ENCODE peak calls at places on chromosomes 7 and 10, in ten cellular contexts. Q is MCF 10A; M is OCI-LY7; Y is lower lobe of right lung; D is T-helper 1 cell; K is GDM1; C is EL; I is mesothelial cell of epicardium; X is stimulated activated effector memory CD8-positive, alpha-beta T cell treated with anti-CD3 and anti-CD28 coated beads, Interleukin-12 subunit alpha, Interleukin-12 subunit beta, amount 100 ng/mL, for 72 hours; S is cardiac muscle cell. V is an unnamed sample.

GRCh38 chr7:74427974-74428373 is 25.7 kb upstream of the GTF2IRD1 start:
- DNase-seq in Q (no peak), M (no peak), Y (no peak), D (no peak), K (no peak), C (no peak), I (no peak), X (no peak), S (no peak), V (no peak)

GRCh38 chr10:132458595-132459251 is 61.7 kb downstream of the PWWP2B start:
- DNase-seq in Q (peak; percentile 45), M (peak; percentile 54), Y (peak; percentile 76), D (peak; percentile 57), K (no peak), C (peak; percentile 35), I (peak; percentile 60), X (peak; percentile 67), S (peak; percentile 38), V (peak; percentile 82)

GRCh38 chr7:81925530-81925929 is 155.7 kb upstream of the HGF start:
- DNase-seq in Q (no peak), M (no peak), Y (no peak), D (no peak), K (no peak), C (no peak), I (no peak), X (no peak), S (no peak), V (no peak)

GRCh38 chr10:52645435-52645776 is 127.2 kb downstream of the MBL2 start:
- DNase-seq in Q (no peak), M (no peak), Y (no peak), D (no peak), K (no peak), C (no peak), I (no peak), X (no peak), S (no peak), V (no peak)

GRCh38 chr7:86949052-86949778 is 110.2 kb downstream of the ELAPOR2 start:
- DNase-seq in Q (no peak), M (no peak), Y (peak; percentile 26), D (no peak), K (no peak), C (no peak), I (no peak), X (no peak), S (no peak), V (no peak)

GRCh38 chr10:70378122-70378521 is 4.3 kb downstream of the LRRC20 start:
- DNase-seq in Q (peak; percentile 79), M (no peak), Y (no peak), D (no peak), K (no peak), C (peak; percentile 95), I (no peak), X (no peak), S (peak; percentile 69), V (no peak)

GRCh38 chr7:19203686-19204085 is 58.5 kb upstream of the FERD3L start:
- DNase-seq in Q (no peak), M (no peak), Y (no peak), D (no peak), K (no peak), C (peak; percentile 29), I (no peak), X (no peak), S (no peak), V (no peak)

GRCh38 chr10:99329238-99329890 is at the start of gene CNNM1:
- DNase-seq in Q (no peak), M (no peak), Y (peak; percentile 52), D (no peak), K (no peak), C (peak; percentile 72), I (peak; percentile 25), X (no peak), S (peak; percentile 32), V (peak; percentile 12)

GRCh38 chr7:29431686-29432085 is 131.9 kb upstream of the PRR15 start:
- DNase-seq in Q (no peak), M (no peak), Y (no peak), D (no peak), K (no peak), C (no peak), I (no peak), X (no peak), S (no peak), V (no peak)

GRCh38 chr7:467393-467828 is 52.2 kb downstream of the PDGFA start:
- DNase-seq in Q (no peak), M (no peak), Y (no peak), D (no peak), K (no peak), C (no peak), I (no peak), X (no peak), S (no peak), V (no peak)

GRCh38 chr7:16078076-16078952 is 343.0 kb downstream of the CRPPA start:
- DNase-seq in Q (peak; percentile 75), M (peak; percentile 28), Y (no peak), D (no peak), K (no peak), C (peak; percentile 60), I (no peak), X (no peak), S (peak; percentile 80), V (peak; percentile 9)

GRCh38 chr7:81232084-81232799 is 313.4 kb upstream of the SEMA3C start:
- DNase-seq in Q (no peak), M (no peak), Y (no peak), D (no peak), K (no peak), C (no peak), I (no peak), X (no peak), S (no peak), V (no peak)

GRCh38 chr7:151509670-151510333 is 9.9 kb downstream of the RHEB start:
- DNase-seq in Q (no peak), M (no peak), Y (no peak), D (no peak), K (no peak), C (no peak), I (no peak), X (no peak), S (no peak), V (no peak)

GRCh38 chr10:14705548-14706234 is 69.0 kb downstream of the FAM107B start:
- DNase-seq in Q (no peak), M (peak; percentile 37), Y (no peak), D (no peak), K (no peak), C (no peak), I (no peak), X (no peak), S (peak; percentile 12), V (peak; percentile 9)

GRCh38 chr10:95501203-95502094 is 59.7 kb downstream of the SORBS1 start:
- DNase-seq in Q (no peak), M (no peak), Y (no peak), D (no peak), K (no peak), C (no peak), I (no peak), X (no peak), S (no peak), V (no peak)

GRCh38 chr7:44752822-44753221 is 4.2 kb downstream of the ZMIZ2 start:
- DNase-seq in Q (no peak), M (no peak), Y (no peak), D (no peak), K (no peak), C (no peak), I (no peak), X (no peak), S (no peak), V (no peak)

GRCh38 chr10:61337741-61338140 is 115.4 kb downstream of the TMEM26 start:
- DNase-seq in Q (no peak), M (no peak), Y (no peak), D (no peak), K (no peak), C (no peak), I (no peak), X (no peak), S (no peak), V (no peak)

GRCh38 chr7:138515001-138515528 is 55.0 kb downstream of the TRIM24 start:
- DNase-seq in Q (no peak), M (peak; percentile 22), Y (no peak), D (no peak), K (no peak), C (no peak), I (no peak), X (no peak), S (no peak), V (no peak)

GRCh38 chr7:54541941-54542618 is at the start of gene VSTM2A:
- DNase-seq in Q (no peak), M (no peak), Y (no peak), D (no peak), K (no peak), C (no peak), I (no peak), X (no peak), S (peak; percentile 2), V (no peak)

GRCh38 chr10:120671491-120671890 is 179.7 kb upstream of the WDR11 start:
- DNase-seq in Q (no peak), M (no peak), Y (no peak), D (no peak), K (no peak), C (no peak), I (no peak), X (no peak), S (no peak), V (no peak)

GRCh38 chr7:95595825-95596182 is 512 bp downstream of the PDK4 start:
- DNase-seq in Q (peak; percentile 25), M (no peak), Y (no peak), D (no peak), K (no peak), C (no peak), I (no peak), X (no peak), S (peak; percentile 17), V (no peak)

GRCh38 chr7:66617295-66617694 is 11.4 kb upstream of the KCTD7 start:
- DNase-seq in Q (no peak), M (no peak), Y (no peak), D (no peak), K (no peak), C (peak; percentile 12), I (no peak), X (no peak), S (peak; percentile 60), V (no peak)

GRCh38 chr10:129952771-129953489 is 11.1 kb downstream of the EBF3 start:
- DNase-seq in Q (no peak), M (no peak), Y (no peak), D (no peak), K (no peak), C (no peak), I (no peak), X (no peak), S (peak; percentile 74), V (no peak)

GRCh38 chr10:26579256-26580063 is 118.0 kb upstream of the PDSS1 start:
- DNase-seq in Q (no peak), M (no peak), Y (peak; percentile 50), D (no peak), K (no peak), C (no peak), I (no peak), X (no peak), S (no peak), V (no peak)

GRCh38 chr7:69775231-69775771 is 177.0 kb downstream of the AUTS2 start:
- DNase-seq in Q (no peak), M (no peak), Y (no peak), D (no peak), K (no peak), C (no peak), I (no peak), X (no peak), S (peak; percentile 35), V (no peak)

GRCh38 chr7:139568813-139569490 is 45.5 kb downstream of the CLEC2L start:
- DNase-seq in Q (no peak), M (no peak), Y (no peak), D (no peak), K (no peak), C (no peak), I (no peak), X (no peak), S (no peak), V (no peak)

GRCh38 chr10:73889014-73889413 is 14.7 kb upstream of the CAMK2G start:
- DNase-seq in Q (peak; percentile 90), M (no peak), Y (peak; percentile 83), D (no peak), K (peak; percentile 65), C (peak; percentile 76), I (no peak), X (peak; percentile 25), S (peak; percentile 40), V (no peak)

V was measured in memory B cell.